ENCODE peak calls at places on chromosome 5, in four cellular contexts. O, I, Y and G are unnamed samples.

GRCh38 chr5:156841737-156842136 is 8.4 kb upstream of the PPP1R2B start:
- DNase-seq in Y (no peak), I (no peak), O (no peak), G (no peak)

GRCh38 chr5:145347026-145347616 is 488.0 kb downstream of the PRELID2 start:
- DNase-seq in Y (no peak), I (peak), O (no peak), G (no peak)

GRCh38 chr5:11322133-11322532 is 561.1 kb upstream of the DAP start:
- DNase-seq in Y (no peak), I (peak), O (no peak), G (no peak)

GRCh38 chr5:2530609-2531008 is 220.9 kb downstream of the IRX2 start:
- DNase-seq in I (no peak), O (no peak), Y (no peak), G (no peak)

GRCh38 chr5:180328296-180329137 is 24.6 kb downstream of the GFPT2 start:
- DNase-seq in I (peak), O (peak), Y (peak), G (no peak)

GRCh38 chr5:90095292-90096060 is 314.1 kb downstream of the CETN3 start:
- DNase-seq in I (peak), O (no peak), Y (no peak), G (peak)

GRCh38 chr5:76838481-76839261 is 11.1 kb upstream of the S100Z start:
- DNase-seq in Y (no peak), O (no peak), I (no peak), G (peak)

GRCh38 chr5:169020102-169020501 is 280.8 kb downstream of the SLIT3 start:
- DNase-seq in O (no peak), I (peak), Y (no peak), G (no peak)

GRCh38 chr5:139382371-139382770 is 726 bp downstream of the SLC23A1 start:
- DNase-seq in Y (no peak), O (peak), I (no peak), G (no peak)

GRCh38 chr5:132462856-132463745 is 27.5 kb downstream of the IRF1 start:
- DNase-seq in Y (no peak), I (no peak), O (no peak), G (no peak)

GRCh38 chr5:73201547-73202513 is 28.8 kb downstream of the TMEM174 start:
- DNase-seq in Y (peak), O (peak), I (peak), G (peak)

GRCh38 chr5:151064916-151065499 is 15.8 kb downstream of the TNIP1 start:
- DNase-seq in Y (no peak), O (no peak), I (no peak), G (no peak)

GRCh38 chr5:118968925-118969375 is 19.4 kb downstream of the DTWD2 start:
- DNase-seq in I (no peak), Y (no peak), O (peak), G (no peak)

GRCh38 chr5:23208959-23209431 is 298.4 kb upstream of the PRDM9 start:
- DNase-seq in I (peak), Y (no peak), O (no peak), G (peak)

GRCh38 chr5:177071671-177072385 is 14.9 kb upstream of the FGFR4 start:
- DNase-seq in O (no peak), Y (peak), I (peak), G (peak)

GRCh38 chr5:16687898-16688297 is 71.1 kb upstream of the RETREG1 start:
- DNase-seq in Y (no peak), I (no peak), O (no peak), G (no peak)

GRCh38 chr5:127375124-127375523 is 84.5 kb downstream of the MEGF10 start:
- DNase-seq in Y (no peak), I (no peak), O (no peak), G (no peak)

GRCh38 chr5:93576994-93577575 is 3.9 kb downstream of the NR2F1-AS1 start:
- DNase-seq in Y (no peak), I (no peak), O (no peak), G (no peak)